ENCODE peak calls at places on chromosome 12, in four cellular contexts. One of them, this sample, is unnamed.

GRCh38 chr12:98344630-98345029 is 170.8 kb upstream of the TMPO start:
- DNase-seq in cardiac fibroblast: no peak
- DNase-seq in astrocyte: no peak
- DNase-seq in Calu3: no peak
- DNase-seq in this sample: no peak

GRCh38 chr12:68180792-68181744 is 21.5 kb upstream of the IFNG start:
- DNase-seq in cardiac fibroblast: peak; percentile 26
- DNase-seq in astrocyte: peak; percentile 15
- DNase-seq in Calu3: no peak
- DNase-seq in this sample: peak; percentile 3

GRCh38 chr12:54941659-54942058 is 42.9 kb downstream of the TESPA1 start:
- DNase-seq in cardiac fibroblast: no peak
- DNase-seq in astrocyte: no peak
- DNase-seq in Calu3: no peak
- DNase-seq in this sample: no peak

GRCh38 chr12:22459872-22460490 is 84.4 kb downstream of the C2CD5 start:
- DNase-seq in cardiac fibroblast: peak; percentile 71
- DNase-seq in astrocyte: peak; percentile 29
- DNase-seq in Calu3: peak; percentile 26
- DNase-seq in this sample: peak; percentile 62

GRCh38 chr12:81502912-81503695 is 256.0 kb downstream of the PPFIA2 start:
- DNase-seq in cardiac fibroblast: peak; percentile 89
- DNase-seq in astrocyte: peak; percentile 99
- DNase-seq in Calu3: no peak
- DNase-seq in this sample: peak; percentile 77

GRCh38 chr12:95815635-95816212 is 25.2 kb upstream of the NTN4 start:
- DNase-seq in cardiac fibroblast: peak; percentile 70
- DNase-seq in astrocyte: peak; percentile 21
- DNase-seq in Calu3: no peak
- DNase-seq in this sample: peak; percentile 54

GRCh38 chr12:60494249-60494648 is 898.4 kb downstream of the SLC16A7 start:
- DNase-seq in cardiac fibroblast: peak; percentile 72
- DNase-seq in astrocyte: peak; percentile 26
- DNase-seq in Calu3: peak; percentile 13
- DNase-seq in this sample: peak; percentile 67

GRCh38 chr12:23893611-23894010 is 55.9 kb downstream of the SOX5 start:
- DNase-seq in cardiac fibroblast: peak; percentile 53
- DNase-seq in astrocyte: peak; percentile 49
- DNase-seq in Calu3: no peak
- DNase-seq in this sample: no peak

GRCh38 chr12:10497602-10498001 is 8.1 kb upstream of the EIF2S3B start:
- DNase-seq in cardiac fibroblast: peak; percentile 39
- DNase-seq in astrocyte: no peak
- DNase-seq in Calu3: no peak
- DNase-seq in this sample: no peak

GRCh38 chr12:63445266-63445665 is 223.0 kb downstream of the DPY19L2 start:
- DNase-seq in cardiac fibroblast: no peak
- DNase-seq in astrocyte: no peak
- DNase-seq in Calu3: no peak
- DNase-seq in this sample: no peak

GRCh38 chr12:66514581-66514980 is 164.3 kb downstream of the GRIP1 start:
- DNase-seq in cardiac fibroblast: peak; percentile 33
- DNase-seq in astrocyte: peak; percentile 88
- DNase-seq in Calu3: no peak
- DNase-seq in this sample: peak; percentile 34

GRCh38 chr12:64687816-64688599 is 71.2 kb downstream of the GNS start:
- DNase-seq in cardiac fibroblast: no peak
- DNase-seq in astrocyte: peak; percentile 35
- DNase-seq in Calu3: no peak
- DNase-seq in this sample: peak; percentile 85

GRCh38 chr12:62834971-62835547 is 99.9 kb downstream of the PPM1H start:
- DNase-seq in cardiac fibroblast: peak; percentile 58
- DNase-seq in astrocyte: peak; percentile 61
- DNase-seq in Calu3: no peak
- DNase-seq in this sample: peak; percentile 34

GRCh38 chr12:10607885-10608458 is 5.4 kb downstream of the MAGOHB start:
- DNase-seq in cardiac fibroblast: peak; percentile 42
- DNase-seq in astrocyte: no peak
- DNase-seq in Calu3: peak; percentile 10
- DNase-seq in this sample: peak; percentile 26

GRCh38 chr12:11500222-11500860 is 105.0 kb upstream of the PRB2 start:
- DNase-seq in cardiac fibroblast: peak; percentile 65
- DNase-seq in astrocyte: peak; percentile 48
- DNase-seq in Calu3: peak; percentile 86
- DNase-seq in this sample: peak; percentile 46

GRCh38 chr12:70648831-70649230 is 11.6 kb upstream of the PTPRB start:
- DNase-seq in cardiac fibroblast: peak; percentile 87
- DNase-seq in astrocyte: peak; percentile 90
- DNase-seq in Calu3: no peak
- DNase-seq in this sample: peak; percentile 79

GRCh38 chr12:89276860-89277259 is 75.4 kb downstream of the DUSP6 start:
- DNase-seq in cardiac fibroblast: no peak
- DNase-seq in astrocyte: no peak
- DNase-seq in Calu3: no peak
- DNase-seq in this sample: no peak

GRCh38 chr12:109795023-109795422 is 38.2 kb downstream of the TRPV4 start:
- DNase-seq in cardiac fibroblast: peak; percentile 86
- DNase-seq in astrocyte: peak; percentile 30
- DNase-seq in Calu3: no peak
- DNase-seq in this sample: peak; percentile 42

GRCh38 chr12:54571166-54571856 is 17.1 kb downstream of the PPP1R1A start:
- DNase-seq in cardiac fibroblast: peak; percentile 22
- DNase-seq in astrocyte: no peak
- DNase-seq in Calu3: no peak
- DNase-seq in this sample: peak; percentile 59

GRCh38 chr12:31967569-31967968 is 8.4 kb downstream of the RESF1 start:
- DNase-seq in cardiac fibroblast: no peak
- DNase-seq in astrocyte: no peak
- DNase-seq in Calu3: no peak
- DNase-seq in this sample: no peak

GRCh38 chr12:131318045-131318685 is 364.5 kb downstream of the ADGRD1 start:
- DNase-seq in cardiac fibroblast: no peak
- DNase-seq in astrocyte: no peak
- DNase-seq in Calu3: no peak
- DNase-seq in this sample: no peak
- TF ChIP-seq CTCF in cardiac fibroblast: no peak
- TF ChIP-seq CTCF in astrocyte: no peak
- TF ChIP-seq CTCF in Calu3: no peak
- TF ChIP-seq CTCF in this sample: no peak

GRCh38 chr12:12973019-12973418 is 21.0 kb upstream of the GPRC5D start:
- DNase-seq in cardiac fibroblast: no peak
- DNase-seq in astrocyte: no peak
- DNase-seq in Calu3: no peak
- DNase-seq in this sample: no peak

GRCh38 chr12:12977231-12977630 is 22.8 kb downstream of the HEBP1 start:
- DNase-seq in cardiac fibroblast: no peak
- DNase-seq in astrocyte: peak; percentile 4
- DNase-seq in Calu3: no peak
- DNase-seq in this sample: no peak

GRCh38 chr12:12974211-12974610 is 22.2 kb upstream of the GPRC5D start:
- DNase-seq in cardiac fibroblast: no peak
- DNase-seq in astrocyte: no peak
- DNase-seq in Calu3: no peak
- DNase-seq in this sample: no peak

GRCh38 chr12:12976366-12976765 is 23.7 kb downstream of the HEBP1 start:
- DNase-seq in cardiac fibroblast: peak; percentile 98
- DNase-seq in astrocyte: peak; percentile 96
- DNase-seq in Calu3: no peak
- DNase-seq in this sample: peak; percentile 94

GRCh38 chr12:12975322-12976077 is 23.5 kb upstream of the GPRC5D start:
- DNase-seq in cardiac fibroblast: peak; percentile 72
- DNase-seq in astrocyte: no peak
- DNase-seq in Calu3: peak; percentile 78
- DNase-seq in this sample: peak; percentile 40
- TF ChIP-seq CTCF in cardiac fibroblast: peak; percentile 78
- TF ChIP-seq CTCF in astrocyte: peak; percentile 44
- TF ChIP-seq CTCF in Calu3: peak; percentile 59
- TF ChIP-seq CTCF in this sample: peak; percentile 53

DNA sequence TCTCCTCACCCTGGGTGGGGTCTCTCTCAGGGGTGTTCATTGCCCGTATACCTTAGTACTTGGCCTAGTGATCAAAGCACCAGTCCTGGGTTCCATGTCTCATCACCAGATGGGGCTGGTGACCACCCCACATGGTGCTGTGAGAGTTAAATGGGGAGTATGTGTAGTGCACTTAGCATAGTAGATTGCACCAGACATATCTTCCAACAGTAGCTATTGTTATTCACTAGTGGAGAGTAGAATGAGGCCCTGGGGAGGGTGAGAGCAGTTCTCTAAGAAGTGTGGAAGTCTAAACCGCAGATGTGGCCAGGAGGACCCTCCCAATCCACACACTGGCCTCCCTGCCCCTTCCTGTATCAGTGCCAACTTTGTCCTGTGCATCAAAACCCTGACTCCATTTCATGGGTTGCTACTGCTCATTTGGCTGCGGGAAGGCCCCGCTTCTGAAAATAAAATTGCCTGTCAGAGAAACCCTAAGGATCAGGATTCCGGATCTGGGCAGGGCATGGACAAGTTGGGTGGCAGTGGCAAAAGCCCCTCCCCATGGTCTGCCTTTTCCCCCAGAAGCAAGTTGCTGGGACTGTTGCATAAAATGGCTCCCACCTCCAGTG is 4.4 kb downstream of the CD9 start:
- DNase-seq in cardiac fibroblast: no peak
- DNase-seq in astrocyte: no peak
- DNase-seq in Calu3: no peak
- DNase-seq in this sample: no peak
- TF ChIP-seq CTCF in cardiac fibroblast: no peak
- TF ChIP-seq CTCF in astrocyte: no peak
- TF ChIP-seq CTCF in Calu3: no peak
- TF ChIP-seq CTCF in this sample: no peak

GRCh38 chr12:132284071-132284492 is 45.3 kb downstream of the GALNT9 start:
- DNase-seq in cardiac fibroblast: peak; percentile 50
- DNase-seq in astrocyte: peak; percentile 7
- DNase-seq in Calu3: no peak
- DNase-seq in this sample: peak; percentile 4
- TF ChIP-seq CTCF in cardiac fibroblast: peak; percentile 59
- TF ChIP-seq CTCF in astrocyte: peak; percentile 13
- TF ChIP-seq CTCF in Calu3: no peak
- TF ChIP-seq CTCF in this sample: peak; percentile 36